ENCODE peak calls at places on chromosomes 2 and 18, in seven cellular contexts. One of them, this sample, is unnamed.

GRCh38 chr2:30252723-30253688 is 21.7 kb downstream of the LBH start:
- DNase-seq in T-helper 2 cell: peak
- DNase-seq in stimulated activated CD4-positive, alpha-beta T cell treated with anti-CD3 and anti-CD28 coated beads, Interleukin-1b, Interleukin-23, amount 100 ng/mL, for 24 hours: peak
- DNase-seq in pancreas: peak
- DNase-seq in RKO: no peak
- DNase-seq in lower lobe of right lung: no peak
- DNase-seq in AG04449: no peak
- DNase-seq in this sample: peak

GRCh38 chr2:207784898-207785297 is 15.2 kb upstream of the FZD5 start:
- DNase-seq in T-helper 2 cell: no peak
- DNase-seq in stimulated activated CD4-positive, alpha-beta T cell treated with anti-CD3 and anti-CD28 coated beads, Interleukin-1b, Interleukin-23, amount 100 ng/mL, for 24 hours: no peak
- DNase-seq in pancreas: no peak
- DNase-seq in RKO: no peak
- DNase-seq in lower lobe of right lung: no peak
- DNase-seq in AG04449: no peak
- DNase-seq in this sample: no peak

GRCh38 chr2:237152361-237152760 is 66.7 kb downstream of the COPS8 start:
- DNase-seq in T-helper 2 cell: no peak
- DNase-seq in stimulated activated CD4-positive, alpha-beta T cell treated with anti-CD3 and anti-CD28 coated beads, Interleukin-1b, Interleukin-23, amount 100 ng/mL, for 24 hours: no peak
- DNase-seq in pancreas: no peak
- DNase-seq in RKO: no peak
- DNase-seq in lower lobe of right lung: no peak
- DNase-seq in AG04449: no peak
- DNase-seq in this sample: no peak

GRCh38 chr2:28543316-28544068 is 47.6 kb downstream of the PLB1 start:
- DNase-seq in T-helper 2 cell: no peak
- DNase-seq in stimulated activated CD4-positive, alpha-beta T cell treated with anti-CD3 and anti-CD28 coated beads, Interleukin-1b, Interleukin-23, amount 100 ng/mL, for 24 hours: no peak
- DNase-seq in pancreas: no peak
- DNase-seq in RKO: no peak
- DNase-seq in lower lobe of right lung: no peak
- DNase-seq in AG04449: no peak
- DNase-seq in this sample: no peak

GRCh38 chr2:46749042-46749461 is 166.6 kb downstream of the MCFD2 start:
- DNase-seq in T-helper 2 cell: no peak
- DNase-seq in stimulated activated CD4-positive, alpha-beta T cell treated with anti-CD3 and anti-CD28 coated beads, Interleukin-1b, Interleukin-23, amount 100 ng/mL, for 24 hours: no peak
- DNase-seq in pancreas: no peak
- DNase-seq in RKO: peak
- DNase-seq in lower lobe of right lung: no peak
- DNase-seq in AG04449: peak
- DNase-seq in this sample: no peak

GRCh38 chr18:53991805-53992204 is 232.7 kb downstream of the MBD2 start:
- DNase-seq in T-helper 2 cell: no peak
- DNase-seq in stimulated activated CD4-positive, alpha-beta T cell treated with anti-CD3 and anti-CD28 coated beads, Interleukin-1b, Interleukin-23, amount 100 ng/mL, for 24 hours: no peak
- DNase-seq in pancreas: no peak
- DNase-seq in RKO: no peak
- DNase-seq in lower lobe of right lung: no peak
- DNase-seq in AG04449: no peak
- DNase-seq in this sample: no peak

GRCh38 chr2:68248361-68248760 is 4.0 kb downstream of the PPP3R1 start:
- DNase-seq in T-helper 2 cell: no peak
- DNase-seq in stimulated activated CD4-positive, alpha-beta T cell treated with anti-CD3 and anti-CD28 coated beads, Interleukin-1b, Interleukin-23, amount 100 ng/mL, for 24 hours: no peak
- DNase-seq in pancreas: no peak
- DNase-seq in RKO: no peak
- DNase-seq in lower lobe of right lung: no peak
- DNase-seq in AG04449: no peak
- DNase-seq in this sample: no peak

GRCh38 chr2:36389081-36389480 is 33.5 kb downstream of the CRIM1 start:
- DNase-seq in T-helper 2 cell: no peak
- DNase-seq in stimulated activated CD4-positive, alpha-beta T cell treated with anti-CD3 and anti-CD28 coated beads, Interleukin-1b, Interleukin-23, amount 100 ng/mL, for 24 hours: no peak
- DNase-seq in pancreas: no peak
- DNase-seq in RKO: no peak
- DNase-seq in lower lobe of right lung: no peak
- DNase-seq in AG04449: no peak
- DNase-seq in this sample: no peak

GRCh38 chr2:119657486-119658145 is 21.4 kb upstream of the TMEM177 start:
- DNase-seq in T-helper 2 cell: no peak
- DNase-seq in stimulated activated CD4-positive, alpha-beta T cell treated with anti-CD3 and anti-CD28 coated beads, Interleukin-1b, Interleukin-23, amount 100 ng/mL, for 24 hours: no peak
- DNase-seq in pancreas: no peak
- DNase-seq in RKO: no peak
- DNase-seq in lower lobe of right lung: no peak
- DNase-seq in AG04449: no peak
- DNase-seq in this sample: no peak

GRCh38 chr2:72026819-72027425 is 120.7 kb downstream of the CYP26B1 start:
- DNase-seq in T-helper 2 cell: no peak
- DNase-seq in stimulated activated CD4-positive, alpha-beta T cell treated with anti-CD3 and anti-CD28 coated beads, Interleukin-1b, Interleukin-23, amount 100 ng/mL, for 24 hours: no peak
- DNase-seq in pancreas: no peak
- DNase-seq in RKO: no peak
- DNase-seq in lower lobe of right lung: no peak
- DNase-seq in AG04449: no peak
- DNase-seq in this sample: no peak

GRCh38 chr2:14501061-14501460 is 131.5 kb upstream of the LRATD1 start:
- DNase-seq in T-helper 2 cell: no peak
- DNase-seq in stimulated activated CD4-positive, alpha-beta T cell treated with anti-CD3 and anti-CD28 coated beads, Interleukin-1b, Interleukin-23, amount 100 ng/mL, for 24 hours: no peak
- DNase-seq in pancreas: no peak
- DNase-seq in RKO: no peak
- DNase-seq in lower lobe of right lung: no peak
- DNase-seq in AG04449: no peak
- DNase-seq in this sample: no peak

GRCh38 chr2:21195326-21195725 is 71.6 kb downstream of the TDRD15 start:
- DNase-seq in T-helper 2 cell: no peak
- DNase-seq in stimulated activated CD4-positive, alpha-beta T cell treated with anti-CD3 and anti-CD28 coated beads, Interleukin-1b, Interleukin-23, amount 100 ng/mL, for 24 hours: no peak
- DNase-seq in pancreas: no peak
- DNase-seq in RKO: no peak
- DNase-seq in lower lobe of right lung: no peak
- DNase-seq in AG04449: no peak
- DNase-seq in this sample: no peak

GRCh38 chr18:25298853-25299274 is 53.1 kb downstream of the ZNF521 start:
- DNase-seq in T-helper 2 cell: no peak
- DNase-seq in stimulated activated CD4-positive, alpha-beta T cell treated with anti-CD3 and anti-CD28 coated beads, Interleukin-1b, Interleukin-23, amount 100 ng/mL, for 24 hours: no peak
- DNase-seq in pancreas: no peak
- DNase-seq in RKO: peak
- DNase-seq in lower lobe of right lung: no peak
- DNase-seq in AG04449: peak
- DNase-seq in this sample: no peak

GRCh38 chr2:20611844-20612356 is 39.0 kb downstream of the HS1BP3 start:
- DNase-seq in T-helper 2 cell: no peak
- DNase-seq in stimulated activated CD4-positive, alpha-beta T cell treated with anti-CD3 and anti-CD28 coated beads, Interleukin-1b, Interleukin-23, amount 100 ng/mL, for 24 hours: no peak
- DNase-seq in pancreas: no peak
- DNase-seq in RKO: no peak
- DNase-seq in lower lobe of right lung: peak
- DNase-seq in AG04449: no peak
- DNase-seq in this sample: no peak

GRCh38 chr2:129361688-129362087 is 617.8 kb upstream of the RAB6C start:
- DNase-seq in T-helper 2 cell: no peak
- DNase-seq in stimulated activated CD4-positive, alpha-beta T cell treated with anti-CD3 and anti-CD28 coated beads, Interleukin-1b, Interleukin-23, amount 100 ng/mL, for 24 hours: no peak
- DNase-seq in pancreas: no peak
- DNase-seq in RKO: no peak
- DNase-seq in lower lobe of right lung: no peak
- DNase-seq in AG04449: no peak
- DNase-seq in this sample: no peak